ENCODE peak calls at places on chromosomes 5 and 9, in six cellular contexts. H, Y, K, G, Q and Z are unnamed samples.
A peak's percentile ranks its signal among the peaks of the same experiment; 100 is the strongest.

GRCh38 chr9:137305060-137305787 is 3.2 kb upstream of the NRARP start:
- DNase-seq in H (peak; percentile 90), Y (peak; percentile 63), K (no peak), G (peak; percentile 59), Q (no peak), Z (no peak)

GRCh38 chr9:116389546-116390305 is 236.1 kb downstream of the PAPPA start:
- DNase-seq in H (no peak), Y (no peak), K (no peak), G (no peak), Q (no peak), Z (no peak)

GRCh38 chr5:138503487-138504270 is 38.4 kb downstream of the EGR1 start:
- DNase-seq in H (peak; percentile 38), Y (no peak), K (no peak), G (peak; percentile 71), Q (peak; percentile 66), Z (peak; percentile 49)

GRCh38 chr5:83472213-83472507 is 616 bp downstream of the VCAN start:
- DNase-seq in H (no peak), Y (no peak), K (no peak), G (no peak), Q (peak; percentile 8), Z (no peak)

GRCh38 chr9:99778308-99778707 is 43.4 kb upstream of the NR4A3 start:
- DNase-seq in H (no peak), Y (no peak), K (peak; percentile 42), G (no peak), Q (peak; percentile 78), Z (peak; percentile 48)

GRCh38 chr5:84249918-84250635 is 134.6 kb downstream of the EDIL3 start:
- DNase-seq in H (no peak), Y (no peak), K (no peak), G (no peak), Q (peak; percentile 84), Z (peak; percentile 10)

GRCh38 chr9:69554945-69555344 is 117.2 kb downstream of the APBA1 start:
- DNase-seq in H (no peak), Y (no peak), K (peak; percentile 71), G (no peak), Q (no peak), Z (no peak)

GRCh38 chr9:128191406-128192046 is at the start of gene CIZ1:
- DNase-seq in H (peak; percentile 80), Y (peak; percentile 79), K (peak; percentile 59), G (peak; percentile 84), Q (peak; percentile 72), Z (no peak)

GRCh38 chr9:97561501-97561900 is 60.0 kb downstream of the TMOD1 start:
- DNase-seq in H (no peak), Y (no peak), K (no peak), G (no peak), Q (no peak), Z (no peak)

GRCh38 chr5:58294598-58295298 is 165.1 kb downstream of the PLK2 start:
- DNase-seq in H (no peak), Y (no peak), K (no peak), G (no peak), Q (peak; percentile 57), Z (no peak)

GRCh38 chr5:73917433-73917832 is 291.4 kb downstream of the ARHGEF28 start:
- DNase-seq in H (peak; percentile 41), Y (no peak), K (no peak), G (no peak), Q (no peak), Z (no peak)

GRCh38 chr9:91659529-91660294 is 236.1 kb upstream of the NFIL3 start:
- DNase-seq in H (no peak), Y (no peak), K (no peak), G (peak; percentile 45), Q (peak; percentile 23), Z (no peak)

GRCh38 chr9:78970375-78970774 is 601.4 kb upstream of the TLE4 start:
- DNase-seq in H (no peak), Y (no peak), K (no peak), G (no peak), Q (no peak), Z (no peak)

GRCh38 chr5:57276353-57276752 is 102.5 kb downstream of the GPBP1 start:
- DNase-seq in H (no peak), Y (no peak), K (no peak), G (no peak), Q (no peak), Z (no peak)

GRCh38 chr9:87500491-87500890 is 2.8 kb downstream of the DAPK1 start:
- DNase-seq in H (no peak), Y (no peak), K (no peak), G (no peak), Q (no peak), Z (no peak)

GRCh38 chr9:76542360-76542759 is 83.4 kb downstream of the GCNT1 start:
- DNase-seq in H (no peak), Y (no peak), K (no peak), G (no peak), Q (no peak), Z (no peak)

GRCh38 chr9:129748249-129748648 is 4.6 kb downstream of the PTGES start:
- DNase-seq in H (no peak), Y (no peak), K (no peak), G (no peak), Q (peak; percentile 22), Z (no peak)

GRCh38 chr5:79878721-79879336 is 112.2 kb downstream of the MTX3 start:
- DNase-seq in H (no peak), Y (no peak), K (no peak), G (peak; percentile 9), Q (peak; percentile 31), Z (no peak)

GRCh38 chr9:130452835-130453234 is 8.1 kb downstream of the ASS1 start:
- DNase-seq in H (no peak), Y (no peak), K (no peak), G (no peak), Q (no peak), Z (no peak)

GRCh38 chr5:77847129-77847460 is 71.0 kb upstream of the TBCA start:
- DNase-seq in H (no peak), Y (no peak), K (no peak), G (no peak), Q (no peak), Z (no peak)

GRCh38 chr5:153884266-153884957 is 154.3 kb downstream of the FAM114A2 start:
- DNase-seq in H (no peak), Y (no peak), K (no peak), G (no peak), Q (no peak), Z (no peak)

GRCh38 chr5:153881687-153882086 is 157.0 kb downstream of the FAM114A2 start:
- DNase-seq in H (no peak), Y (no peak), K (no peak), G (no peak), Q (no peak), Z (no peak)

GRCh38 chr5:153880094-153880493 is 158.6 kb downstream of the FAM114A2 start:
- DNase-seq in H (no peak), Y (no peak), K (no peak), G (no peak), Q (no peak), Z (no peak)

GRCh38 chr5:153885166-153885565 is 153.5 kb downstream of the FAM114A2 start:
- DNase-seq in H (no peak), Y (no peak), K (no peak), G (no peak), Q (no peak), Z (no peak)

DNA sequence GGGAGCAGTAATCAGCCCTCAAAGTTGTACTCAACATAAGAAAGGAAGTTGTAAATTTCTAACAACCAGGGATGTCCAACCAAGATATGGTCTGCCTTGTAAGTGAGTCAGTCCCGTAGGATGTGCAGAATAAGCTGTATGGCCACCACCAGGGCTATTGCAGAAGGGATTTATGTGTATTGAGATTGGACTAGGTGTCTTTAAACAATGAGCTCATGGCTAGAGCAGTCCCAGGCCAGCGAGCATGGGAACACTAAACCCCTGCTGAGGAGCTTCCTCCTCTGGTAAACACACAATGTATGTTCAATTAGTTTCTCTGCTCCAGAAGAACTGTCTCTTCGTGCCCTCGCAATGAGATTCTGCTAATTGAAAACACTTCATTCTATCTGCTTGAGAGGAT is 154.9 kb downstream of the FAM114A2 start:
- DNase-seq in H (no peak), Y (no peak), K (no peak), G (no peak), Q (no peak), Z (peak; percentile 44)
- TF ChIP-seq CTCF in H (no peak), Y (no peak), K (no peak), G (no peak), Q (no peak), Z (no peak)

GRCh38 chr5:141355641-141356040 is 820 bp downstream of the PCDHGA4 start:
- DNase-seq in H (no peak), Y (no peak), K (no peak), G (no peak), Q (no peak), Z (no peak)

GRCh38 chr5:141354900-141355469 is at the start of gene PCDHGA4:
- DNase-seq in H (no peak), Y (no peak), K (no peak), G (no peak), Q (no peak), Z (no peak)

GRCh38 chr5:141345327-141345726 is 1.7 kb downstream of the PCDHGA3 start:
- DNase-seq in H (no peak), Y (no peak), K (no peak), G (no peak), Q (no peak), Z (no peak)

GRCh38 chr5:141351591-141351990 is 1.7 kb downstream of the PCDHGB1 start:
- DNase-seq in H (no peak), Y (no peak), K (no peak), G (no peak), Q (no peak), Z (no peak)

GRCh38 chr5:141349917-141350619 is at the start of gene PCDHGB1:
- DNase-seq in H (peak; percentile 31), Y (no peak), K (no peak), G (peak; percentile 30), Q (no peak), Z (no peak)
- TF ChIP-seq CTCF in H (peak; percentile 38), Y (no peak), K (peak; percentile 45), G (peak; percentile 53), Q (no peak), Z (peak; percentile 52)

DNA sequence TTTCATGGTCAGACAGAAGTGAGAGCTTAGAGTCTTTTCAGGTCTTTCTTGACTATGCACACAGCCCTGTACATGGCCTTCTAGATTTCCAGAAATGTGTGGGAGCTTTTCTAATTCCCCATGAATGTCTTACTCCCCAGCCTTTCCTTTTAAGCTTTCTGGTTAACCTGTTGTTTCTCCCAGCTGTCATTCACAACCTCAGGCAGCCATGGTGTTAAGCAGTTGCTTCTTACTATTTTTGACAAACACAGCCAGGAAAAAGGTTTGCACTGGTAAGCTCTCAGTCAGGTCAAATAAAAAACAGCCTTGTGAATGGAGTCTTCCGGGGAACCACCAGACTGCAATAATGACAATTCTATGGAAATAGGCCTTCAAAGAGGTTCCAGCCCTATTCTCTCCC is 84.9 kb downstream of the MTREX start:
- DNase-seq in H (no peak), Y (no peak), K (no peak), G (no peak), Q (no peak), Z (no peak)
- TF ChIP-seq CTCF in H (no peak), Y (no peak), K (no peak), G (no peak), Q (no peak), Z (no peak)

GRCh38 chr9:92850898-92851297 is 26.9 kb downstream of the ZNF484 start:
- DNase-seq in H (no peak), Y (no peak), K (no peak), G (no peak), Q (peak; percentile 26), Z (no peak)
- TF ChIP-seq CTCF in H (no peak), Y (no peak), K (no peak), G (no peak), Q (peak; percentile 17), Z (no peak)